ENCODE peak calls at places on chromosomes 6 and 20, in six cellular contexts. G, L, Y, W, X and Q are unnamed samples.

GRCh38 chr20:57562541-57563465 is 1.9 kb downstream of the PCK1 start:
- DNase-seq in G (no peak), L (no peak), Y (no peak), W (no peak), X (no peak), Q (no peak)

GRCh38 chr6:5672581-5673011 is 334.1 kb downstream of the NRN1 start:
- DNase-seq in G (no peak), L (no peak), Y (no peak), W (no peak), X (no peak), Q (peak)

GRCh38 chr6:81476881-81477280 is 275.6 kb downstream of the TENT5A start:
- DNase-seq in G (no peak), L (no peak), Y (no peak), W (no peak), X (no peak), Q (peak)

GRCh38 chr6:2596222-2596621 is 154.5 kb downstream of the MYLK4 start:
- DNase-seq in G (no peak), L (no peak), Y (no peak), W (no peak), X (no peak), Q (no peak)

GRCh38 chr6:38264605-38265004 is 375.1 kb downstream of the BTBD9 start:
- DNase-seq in G (no peak), L (peak), Y (no peak), W (no peak), X (no peak), Q (peak)

GRCh38 chr6:131269565-131270391 is 134.5 kb downstream of the AKAP7 start:
- DNase-seq in G (no peak), L (no peak), Y (no peak), W (no peak), X (no peak), Q (no peak)

GRCh38 chr6:112337209-112337638 is 9.9 kb upstream of the RFPL4B start:
- DNase-seq in G (no peak), L (no peak), Y (peak), W (peak), X (no peak), Q (peak)

GRCh38 chr6:11738681-11739375 is 39.8 kb downstream of the ADTRP start:
- DNase-seq in G (no peak), L (no peak), Y (no peak), W (no peak), X (no peak), Q (no peak)

GRCh38 chr6:2155206-2155605 is 90.2 kb downstream of the GMDS start:
- DNase-seq in G (no peak), L (no peak), Y (no peak), W (no peak), X (no peak), Q (no peak)

GRCh38 chr6:41413250-41413649 is 77.8 kb downstream of the NCR2 start:
- DNase-seq in G (no peak), L (no peak), Y (no peak), W (no peak), X (no peak), Q (no peak)

GRCh38 chr6:130215526-130215925 is 7.2 kb downstream of the SAMD3 start:
- DNase-seq in G (no peak), L (no peak), Y (no peak), W (no peak), X (no peak), Q (no peak)

GRCh38 chr6:39887692-39888450 is 46.4 kb downstream of the MOCS1 start:
- DNase-seq in G (no peak), L (no peak), Y (peak), W (no peak), X (no peak), Q (peak)

GRCh38 chr20:18428490-18429173 is 38.2 kb downstream of the DZANK1 start:
- DNase-seq in G (no peak), L (peak), Y (no peak), W (no peak), X (no peak), Q (peak)

GRCh38 chr6:33375143-33375649 is 16.4 kb upstream of the KIFC1 start:
- DNase-seq in G (no peak), L (no peak), Y (peak), W (no peak), X (peak), Q (peak)

GRCh38 chr6:39422273-39422672 is 99.8 kb upstream of the KCNK16 start:
- DNase-seq in G (no peak), L (no peak), Y (no peak), W (no peak), X (peak), Q (no peak)

GRCh38 chr20:48094944-48095343 is 309.7 kb upstream of the SULF2 start:
- DNase-seq in G (no peak), L (no peak), Y (no peak), W (no peak), X (no peak), Q (no peak)

GRCh38 chr6:132204606-132205005 is 196.7 kb downstream of the MOXD1 start:
- DNase-seq in G (no peak), L (no peak), Y (no peak), W (no peak), X (no peak), Q (no peak)

GRCh38 chr6:149093643-149094042 is 223.9 kb upstream of the TAB2 start:
- DNase-seq in G (no peak), L (no peak), Y (no peak), W (no peak), X (no peak), Q (peak)

GRCh38 chr6:54525731-54526130 is 217.5 kb downstream of the TINAG start:
- DNase-seq in G (no peak), L (no peak), Y (no peak), W (no peak), X (no peak), Q (peak)

GRCh38 chr20:32404017-32404416 is 45.9 kb downstream of the ASXL1 start:
- DNase-seq in G (no peak), L (no peak), Y (no peak), W (no peak), X (no peak), Q (no peak)

GRCh38 chr6:164507197-164507957 is 802.0 kb downstream of the C6orf118 start:
- DNase-seq in G (peak), L (no peak), Y (no peak), W (no peak), X (no peak), Q (no peak)

GRCh38 chr6:1792989-1793388 is 183.3 kb downstream of the FOXC1 start:
- DNase-seq in G (no peak), L (no peak), Y (no peak), W (no peak), X (no peak), Q (peak)

GRCh38 chr6:106128981-106129761 is 43.0 kb downstream of the PRDM1 start:
- DNase-seq in G (no peak), L (no peak), Y (no peak), W (no peak), X (no peak), Q (peak)

GRCh38 chr6:33685411-33686224 is 25.9 kb downstream of the UQCC2 start:
- DNase-seq in G (no peak), L (no peak), Y (no peak), W (no peak), X (no peak), Q (no peak)

GRCh38 chr20:1617055-1617454 is 2.8 kb downstream of the SIRPB1 start:
- DNase-seq in G (no peak), L (no peak), Y (no peak), W (no peak), X (no peak), Q (peak)

GRCh38 chr20:16942702-16943101 is 194.5 kb downstream of the OTOR start:
- DNase-seq in G (no peak), L (no peak), Y (no peak), W (no peak), X (no peak), Q (peak)

GRCh38 chr6:29967379-29968010 is 25.2 kb downstream of the HLA-A start:
- DNase-seq in G (no peak), L (no peak), Y (no peak), W (no peak), X (no peak), Q (peak)
- TF ChIP-seq CTCF in G (no peak), L (peak), Y (no peak), W (peak), X (no peak), Q (peak)

GRCh38 chr6:140052757-140053729 is 678.6 kb upstream of the CITED2 start:
- DNase-seq in G (peak), L (no peak), Y (no peak), W (no peak), X (no peak), Q (peak)
- TF ChIP-seq CTCF in G (peak), L (no peak), Y (no peak), W (peak), X (peak), Q (peak)

GRCh38 chr20:46559685-46560440 is 9.4 kb upstream of the OCSTAMP start:
- DNase-seq in G (no peak), L (no peak), Y (no peak), W (no peak), X (no peak), Q (peak)
- TF ChIP-seq CTCF in G (no peak), L (no peak), Y (peak), W (peak), X (no peak), Q (peak)

GRCh38 chr20:41363601-41364000 is 3.0 kb downstream of the EMILIN3 start:
- DNase-seq in G (no peak), L (peak), Y (no peak), W (no peak), X (no peak), Q (no peak)

GRCh38 chr20:41362748-41363140 is 3.9 kb downstream of the EMILIN3 start:
- DNase-seq in G (no peak), L (peak), Y (no peak), W (no peak), X (no peak), Q (no peak)

GRCh38 chr20:41364967-41365765 is 1.5 kb downstream of the EMILIN3 start:
- DNase-seq in G (no peak), L (no peak), Y (no peak), W (no peak), X (no peak), Q (no peak)

GRCh38 chr20:41365785-41366545 is 653 bp downstream of the EMILIN3 start:
- DNase-seq in G (no peak), L (no peak), Y (peak), W (no peak), X (no peak), Q (no peak)

DNA sequence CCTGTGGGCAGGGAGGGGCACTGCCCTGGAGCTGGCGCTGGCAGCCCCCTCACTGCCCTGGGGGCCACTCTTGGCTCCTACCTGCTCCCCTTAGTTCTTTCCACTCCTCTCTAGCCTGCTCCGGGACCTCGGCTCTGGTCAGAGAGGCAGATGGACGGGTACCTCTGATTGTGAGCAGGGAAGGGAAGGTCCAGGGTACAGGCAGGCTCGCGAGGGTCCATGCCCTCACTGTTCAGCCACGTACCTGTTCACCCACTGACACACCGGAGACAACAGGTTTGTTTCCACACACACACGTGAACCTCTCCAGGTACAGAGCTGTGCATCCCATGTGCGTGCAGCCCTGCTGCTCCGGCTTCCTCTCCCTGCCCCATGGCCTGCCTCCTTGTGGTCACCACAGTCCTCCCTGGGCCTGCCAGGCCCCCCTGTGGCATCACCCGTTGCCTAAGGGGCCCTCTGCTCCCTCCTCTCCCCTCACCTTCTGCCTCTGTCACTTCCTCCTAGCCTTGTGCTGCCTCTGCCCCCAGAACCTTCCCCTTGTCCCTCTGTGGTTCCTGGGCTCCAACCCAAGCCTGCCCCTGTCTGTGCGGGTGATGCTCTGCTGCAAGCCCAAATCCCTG is 2.3 kb downstream of the EMILIN3 start:
- DNase-seq in G (no peak), L (no peak), Y (no peak), W (no peak), X (no peak), Q (no peak)
- TF ChIP-seq CTCF in G (no peak), L (no peak), Y (no peak), W (no peak), X (no peak), Q (no peak)

GRCh38 chr6:117280922-117281321 is 15.6 kb downstream of the VGLL2 start:
- DNase-seq in G (no peak), L (no peak), Y (no peak), W (no peak), X (no peak), Q (no peak)
- TF ChIP-seq CTCF in G (no peak), L (no peak), Y (no peak), W (peak), X (no peak), Q (peak)